ENCODE peak calls at places on chromosome 21, in ten cellular contexts. I, N, L, Q, V, Z, U, B, W and D are unnamed samples.

GRCh38 chr21:46298083-46298412 is 11.9 kb downstream of the YBEY start:
- DNase-seq in I (no peak), N (no peak), W (no peak), Q (no peak), Z (no peak), B (no peak), V (no peak), U (no peak), L (no peak), D (no peak)

GRCh38 chr21:31295676-31296075 is 48.4 kb downstream of the TIAM1 start:
- DNase-seq in Q (no peak), L (no peak), Z (no peak), N (no peak), U (no peak), W (no peak), B (no peak), I (no peak), V (no peak), D (no peak)

GRCh38 chr21:37587635-37588177 is 221.1 kb downstream of the DYRK1A start:
- DNase-seq in V (no peak), L (no peak), N (no peak), Z (no peak), U (no peak), I (no peak), W (no peak), B (no peak), Q (no peak), D (no peak)

GRCh38 chr21:36744560-36745231 is 45.8 kb downstream of the SIM2 start:
- DNase-seq in B (no peak), Z (no peak), V (no peak), N (no peak), W (no peak), L (no peak), Q (peak; percentile 23), U (no peak), I (no peak), D (no peak)

GRCh38 chr21:34502480-34503106 is 9.4 kb downstream of the KCNE1 start:
- DNase-seq in U (no peak), W (no peak), B (no peak), N (no peak), Q (no peak), L (no peak), V (no peak), I (no peak), Z (no peak), D (no peak)

GRCh38 chr21:27077501-27077900 is 110.6 kb upstream of the ADAMTS5 start:
- DNase-seq in L (no peak), Z (no peak), U (no peak), B (no peak), V (no peak), N (no peak), W (no peak), Q (no peak), I (no peak), D (no peak)

GRCh38 chr21:32306021-32306780 is 7.5 kb downstream of the MRAP start:
- DNase-seq in Q (no peak), N (no peak), U (no peak), Z (peak; percentile 71), L (no peak), W (no peak), I (peak; percentile 71), B (no peak), V (peak; percentile 91), D (peak; percentile 50)

GRCh38 chr21:34726627-34727337 is 58.0 kb downstream of the CLIC6 start:
- DNase-seq in W (peak; percentile 16), B (no peak), V (no peak), U (no peak), Q (no peak), Z (no peak), N (peak; percentile 10), L (no peak), I (no peak), D (no peak)

GRCh38 chr21:40128891-40129290 is 261.7 kb downstream of the PCP4 start:
- DNase-seq in V (no peak), Q (no peak), L (no peak), U (no peak), W (no peak), N (no peak), Z (no peak), I (no peak), B (no peak), D (no peak)

GRCh38 chr21:36891692-36892091 is 74.8 kb downstream of the HLCS start:
- DNase-seq in N (no peak), U (no peak), W (no peak), Q (no peak), B (no peak), L (no peak), I (no peak), Z (no peak), V (no peak), D (no peak)

GRCh38 chr21:35850029-35850428 is 210.3 kb downstream of the SETD4 start:
- DNase-seq in Q (no peak), N (no peak), U (no peak), L (no peak), I (no peak), B (no peak), V (no peak), Z (no peak), W (peak; percentile 40), D (no peak)

GRCh38 chr21:35428041-35428400 is 378.9 kb upstream of the RUNX1 start:
- DNase-seq in Z (no peak), V (no peak), U (no peak), W (no peak), B (no peak), L (no peak), N (no peak), I (no peak), Q (no peak), D (no peak)

GRCh38 chr21:15124731-15125130 is 59.9 kb upstream of the NRIP1 start:
- DNase-seq in B (no peak), I (no peak), V (no peak), L (no peak), Q (no peak), U (no peak), N (no peak), Z (no peak), W (no peak), D (no peak)

GRCh38 chr21:42239973-42240372 is 21.0 kb downstream of the ABCG1 start:
- DNase-seq in L (no peak), W (no peak), N (no peak), V (no peak), Q (no peak), U (no peak), Z (no peak), B (no peak), I (no peak), D (no peak)